ENCODE peak calls at places on chromosomes 5 and 9, in eight cellular contexts. U is SK-N-SH, B is cardiac fibroblast, Q is small intestine, X is WERI-Rb-1, A is PC-3, L is ascending aorta, C is Karpas-422. J is an unnamed sample.

GRCh38 chr5:751496-751895 is 33.0 kb downstream of the ZDHHC11B start:
- DNase-seq in A (no peak), U (peak; percentile 1), L (no peak), B (no peak), X (no peak), Q (no peak), C (no peak), J (no peak)

GRCh38 chr5:10701567-10702039 is 59.4 kb downstream of the DAP start:
- DNase-seq in X (peak; percentile 72), C (peak; percentile 89), Q (peak; percentile 33), B (peak; percentile 61), L (no peak), A (peak; percentile 81), U (peak; percentile 76), J (peak; percentile 87)

GRCh38 chr5:143649869-143650268 is 162.1 kb upstream of the HMHB1 start:
- DNase-seq in L (no peak), A (no peak), Q (no peak), C (no peak), B (no peak), U (no peak), X (no peak), J (no peak)

GRCh38 chr9:95157491-95158151 is 159.9 kb downstream of the FANCC start:
- DNase-seq in L (no peak), U (peak; percentile 53), B (peak; percentile 96), X (no peak), C (no peak), A (peak; percentile 15), Q (peak; percentile 32), J (no peak)

GRCh38 chr9:38284039-38284767 is 108.3 kb upstream of the ALDH1B1 start:
- DNase-seq in U (no peak), X (no peak), C (no peak), B (no peak), A (no peak), L (no peak), Q (no peak), J (peak; percentile 54)

GRCh38 chr5:124059200-124059599 is 547.2 kb downstream of the CSNK1G3 start:
- DNase-seq in X (no peak), A (peak; percentile 65), B (no peak), C (no peak), Q (no peak), L (no peak), U (no peak), J (no peak)

GRCh38 chr9:108412755-108413154 is 443.0 kb downstream of the ACTL7B start:
- DNase-seq in C (peak; percentile 65), X (peak; percentile 48), U (no peak), A (peak; percentile 14), L (no peak), Q (peak; percentile 5), B (no peak), J (peak; percentile 16)

GRCh38 chr9:135616621-135617537 is 22.5 kb downstream of the GLT6D1 start:
- DNase-seq in X (peak; percentile 67), B (no peak), C (no peak), A (no peak), L (no peak), Q (no peak), U (peak; percentile 23), J (peak; percentile 46)

GRCh38 chr5:62496876-62497275 is 81.7 kb upstream of the LRRC70 start:
- DNase-seq in L (no peak), U (no peak), A (no peak), C (no peak), X (no peak), Q (no peak), B (no peak), J (peak; percentile 11)

GRCh38 chr9:35960029-35960655 is 2.2 kb upstream of the OR2S2 start:
- DNase-seq in X (no peak), A (no peak), C (no peak), Q (peak; percentile 40), B (peak; percentile 53), U (no peak), L (no peak), J (no peak)

GRCh38 chr9:82923410-82924242 is 139.3 kb downstream of the RASEF start:
- DNase-seq in C (peak; percentile 55), Q (no peak), L (no peak), X (peak; percentile 69), U (no peak), B (no peak), A (no peak), J (no peak)

GRCh38 chr5:133758641-133759040 is 146.3 kb upstream of the FSTL4 start:
- DNase-seq in C (no peak), X (no peak), L (no peak), U (no peak), Q (no peak), B (no peak), A (peak; percentile 5), J (no peak)

GRCh38 chr5:87268126-87268969 is 665 bp downstream of the RASA1 start:
- DNase-seq in X (peak; percentile 72), Q (peak; percentile 70), L (no peak), A (peak; percentile 74), C (no peak), B (peak; percentile 67), U (peak; percentile 79), J (peak; percentile 72)

GRCh38 chr9:2874001-2874750 is 30.3 kb upstream of the PUM3 start:
- DNase-seq in A (no peak), B (peak; percentile 68), C (no peak), U (no peak), L (no peak), X (no peak), Q (no peak), J (no peak)

GRCh38 chr9:124270504-124271335 is 13.0 kb downstream of the NEK6 start:
- DNase-seq in L (peak; percentile 54), C (peak; percentile 46), Q (peak; percentile 96), X (no peak), B (peak; percentile 79), A (no peak), U (no peak), J (no peak)

GRCh38 chr9:37862530-37862929 is 41.4 kb downstream of the SLC25A51 start:
- DNase-seq in X (no peak), L (no peak), B (no peak), Q (no peak), A (no peak), U (no peak), C (no peak), J (no peak)

GRCh38 chr5:54522080-54522479 is 4.5 kb downstream of the SNX18 start:
- DNase-seq in Q (no peak), A (no peak), L (no peak), B (no peak), X (no peak), C (no peak), U (no peak), J (no peak)
- H3K4me3 ChIP-seq in Q (no peak overlapping the region), A (peak overlapping the region; percentile 27), L (peak overlapping the region; percentile 93), B (no peak overlapping the region), X (no peak overlapping the region), C (no peak overlapping the region), U (no peak overlapping the region), J (no peak overlapping the region)

GRCh38 chr5:14678773-14679334 is 14.3 kb downstream of the OTULIN start:
- DNase-seq in X (no peak), C (no peak), L (no peak), U (no peak), Q (no peak), B (no peak), A (no peak), J (no peak)
- H3K4me3 ChIP-seq in X (no peak overlapping the region), C (no peak overlapping the region), L (no peak overlapping the region), U (no peak overlapping the region), Q (no peak overlapping the region), B (no peak overlapping the region), A (no peak overlapping the region), J (no peak overlapping the region)

GRCh38 chr5:158212915-158213314 is 354.0 kb upstream of the CLINT1 start:
- DNase-seq in X (no peak), L (no peak), C (no peak), U (no peak), A (peak; percentile 15), B (no peak), Q (no peak), J (peak; percentile 47)

GRCh38 chr5:158205992-158206391 is 347.0 kb upstream of the CLINT1 start:
- DNase-seq in C (no peak), B (no peak), L (no peak), A (no peak), Q (no peak), U (peak; percentile 45), X (no peak), J (no peak)

GRCh38 chr5:158207733-158208132 is 348.8 kb upstream of the CLINT1 start:
- DNase-seq in Q (no peak), U (no peak), A (no peak), B (no peak), X (peak; percentile 12), C (no peak), L (no peak), J (no peak)

GRCh38 chr5:158212237-158212636 is 353.3 kb upstream of the CLINT1 start:
- DNase-seq in X (no peak), Q (no peak), B (no peak), A (no peak), C (no peak), U (no peak), L (no peak), J (no peak)

DNA sequence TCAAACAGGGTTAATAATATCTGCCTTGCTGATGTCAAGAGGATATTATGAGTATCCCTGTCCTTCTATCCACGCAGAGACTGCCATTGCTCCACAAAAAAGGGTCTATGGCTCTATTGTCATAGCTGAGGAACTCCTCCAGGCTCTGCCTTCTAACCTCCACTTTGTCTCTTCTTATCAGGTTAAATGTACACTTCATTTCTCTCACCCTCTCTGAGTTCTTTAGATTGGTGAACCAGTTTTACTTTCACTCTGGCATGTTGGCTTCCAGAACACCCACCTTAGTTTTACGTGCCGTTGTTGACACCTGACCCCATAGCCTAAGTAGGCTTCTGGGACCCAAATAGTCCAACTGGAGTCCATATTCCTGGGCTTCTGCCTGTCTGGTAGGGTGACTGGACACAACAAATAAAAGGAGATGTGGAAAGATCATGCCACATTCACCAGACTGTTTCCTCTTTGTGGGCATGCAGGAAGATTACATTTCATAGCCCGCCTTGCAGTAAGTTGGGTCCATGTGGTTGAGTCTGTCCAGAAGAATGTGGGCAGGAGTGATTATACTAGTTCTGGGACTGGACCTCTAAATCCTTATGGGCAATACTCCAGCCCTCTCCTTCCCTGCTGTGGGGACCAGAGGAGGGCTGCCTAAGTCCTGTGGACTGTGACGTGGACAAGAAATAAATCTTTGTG is 350.4 kb upstream of the CLINT1 start:
- DNase-seq in L (no peak), X (no peak), U (no peak), Q (no peak), B (no peak), C (no peak), A (no peak), J (no peak)
- H3K4me3 ChIP-seq in L (no peak overlapping the region), X (no peak overlapping the region), U (no peak overlapping the region), Q (no peak overlapping the region), B (no peak overlapping the region), C (no peak overlapping the region), A (no peak overlapping the region), J (no peak overlapping the region)

DNA sequence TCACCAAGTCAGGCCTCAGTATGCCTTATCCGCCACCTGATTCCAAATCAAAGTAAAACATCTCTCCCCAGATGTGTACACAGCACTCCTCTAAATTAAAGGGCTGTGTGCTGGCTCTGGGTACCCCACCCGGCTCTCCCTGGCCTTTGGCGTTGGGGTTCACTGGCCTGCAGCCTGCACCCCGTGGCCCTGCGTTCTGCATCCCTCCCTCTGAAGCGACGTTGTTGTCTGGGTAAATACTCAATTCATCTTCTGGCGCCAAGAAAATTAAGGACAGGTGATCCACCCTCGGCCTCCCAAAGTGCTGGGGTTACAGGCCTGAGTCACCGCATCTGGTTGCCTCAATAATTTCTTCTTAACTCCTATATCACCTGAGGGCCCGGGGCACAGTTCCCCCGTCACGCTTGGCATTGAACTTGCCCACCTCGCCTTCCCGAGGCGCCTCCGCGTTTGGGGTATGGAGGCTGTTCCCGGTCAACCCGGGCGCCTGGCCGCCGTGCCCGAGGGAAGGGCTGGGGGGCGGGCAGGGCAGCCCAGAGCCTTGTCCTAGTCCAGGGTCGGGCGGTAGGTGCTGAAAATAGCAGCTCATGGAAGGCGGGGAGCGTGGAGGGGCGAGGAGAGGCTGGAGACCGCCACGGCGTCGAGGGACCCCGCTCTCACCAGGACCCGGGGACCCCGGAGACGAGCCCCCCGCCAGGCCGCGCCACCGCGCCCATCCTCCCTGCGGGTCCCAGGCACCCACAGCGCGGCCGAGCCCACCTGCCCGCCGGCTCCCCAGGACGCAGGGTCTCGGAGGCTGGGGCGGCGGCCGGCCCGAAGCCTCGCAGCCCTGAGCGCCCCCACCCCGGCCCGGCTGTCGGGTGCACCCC is 531 bp downstream of the ABO start:
- DNase-seq in B (no peak), C (no peak), A (no peak), L (no peak), U (no peak), Q (peak; percentile 28), X (no peak), J (peak; percentile 81)
- H3K4me3 ChIP-seq in B (no peak overlapping the region), C (no peak overlapping the region), A (no peak overlapping the region), L (peak overlapping the region; percentile 47), U (no peak overlapping the region), Q (peak overlapping the region; percentile 65), X (no peak overlapping the region), J (peak overlapping the region; percentile 55)